ENCODE peak calls at places on chromosome 1, in seven cellular contexts. One of them, this sample, is unnamed.
A peak's percentile ranks its signal among the peaks of the same experiment; 100 is the strongest.

GRCh38 chr1:182111496-182111895 is 50.0 kb upstream of the ZNF648 start:
- DNase-seq in IMR-90: no peak
- DNase-seq in endothelial cell: no peak
- DNase-seq in Ammon's horn: no peak
- DNase-seq in M059J: no peak
- DNase-seq in activated CD8-positive, alpha-beta memory T cell treated with anti-CD3 and anti-CD28 coated beads for 48 hours: no peak
- DNase-seq in uterus: no peak
- DNase-seq in this sample: no peak

GRCh38 chr1:55210990-55211389 is 4.2 kb downstream of the USP24 start:
- DNase-seq in activated CD8-positive, alpha-beta memory T cell treated with anti-CD3 and anti-CD28 coated beads for 48 hours: no peak
- DNase-seq in IMR-90: no peak
- DNase-seq in endothelial cell: no peak
- DNase-seq in Ammon's horn: no peak
- DNase-seq in M059J: no peak
- DNase-seq in uterus: no peak
- DNase-seq in this sample: no peak

GRCh38 chr1:25616932-25617625 is 488 bp downstream of the MAN1C1 start:
- DNase-seq in IMR-90: no peak
- DNase-seq in Ammon's horn: no peak
- DNase-seq in activated CD8-positive, alpha-beta memory T cell treated with anti-CD3 and anti-CD28 coated beads for 48 hours: no peak
- DNase-seq in endothelial cell: no peak
- DNase-seq in uterus: peak; percentile 39
- DNase-seq in M059J: no peak
- DNase-seq in this sample: no peak

GRCh38 chr1:208136459-208137143 is 107.6 kb downstream of the PLXNA2 start:
- DNase-seq in Ammon's horn: no peak
- DNase-seq in M059J: no peak
- DNase-seq in IMR-90: peak; percentile 34
- DNase-seq in activated CD8-positive, alpha-beta memory T cell treated with anti-CD3 and anti-CD28 coated beads for 48 hours: no peak
- DNase-seq in endothelial cell: no peak
- DNase-seq in uterus: no peak
- DNase-seq in this sample: no peak

GRCh38 chr1:54800899-54801759 is at the start of gene TTC22:
- DNase-seq in endothelial cell: peak; percentile 19
- DNase-seq in IMR-90: no peak
- DNase-seq in Ammon's horn: no peak
- DNase-seq in uterus: peak; percentile 24
- DNase-seq in M059J: peak; percentile 34
- DNase-seq in activated CD8-positive, alpha-beta memory T cell treated with anti-CD3 and anti-CD28 coated beads for 48 hours: peak; percentile 41
- DNase-seq in this sample: no peak

GRCh38 chr1:32014937-32015363 is 1.3 kb downstream of the KHDRBS1 start:
- DNase-seq in endothelial cell: no peak
- DNase-seq in IMR-90: no peak
- DNase-seq in M059J: no peak
- DNase-seq in uterus: no peak
- DNase-seq in activated CD8-positive, alpha-beta memory T cell treated with anti-CD3 and anti-CD28 coated beads for 48 hours: no peak
- DNase-seq in Ammon's horn: no peak
- DNase-seq in this sample: no peak

GRCh38 chr1:184821658-184822057 is 67.0 kb upstream of the EDEM3 start:
- DNase-seq in Ammon's horn: no peak
- DNase-seq in M059J: no peak
- DNase-seq in activated CD8-positive, alpha-beta memory T cell treated with anti-CD3 and anti-CD28 coated beads for 48 hours: no peak
- DNase-seq in IMR-90: no peak
- DNase-seq in uterus: no peak
- DNase-seq in endothelial cell: no peak
- DNase-seq in this sample: no peak

GRCh38 chr1:157090771-157091170 is 8.8 kb downstream of the ETV3L start:
- DNase-seq in activated CD8-positive, alpha-beta memory T cell treated with anti-CD3 and anti-CD28 coated beads for 48 hours: no peak
- DNase-seq in M059J: no peak
- DNase-seq in endothelial cell: no peak
- DNase-seq in IMR-90: no peak
- DNase-seq in uterus: no peak
- DNase-seq in Ammon's horn: no peak
- DNase-seq in this sample: peak; percentile 39

GRCh38 chr1:31416101-31416736 is 3.2 kb downstream of the SERINC2 start:
- DNase-seq in uterus: no peak
- DNase-seq in activated CD8-positive, alpha-beta memory T cell treated with anti-CD3 and anti-CD28 coated beads for 48 hours: no peak
- DNase-seq in IMR-90: no peak
- DNase-seq in M059J: peak; percentile 56
- DNase-seq in Ammon's horn: no peak
- DNase-seq in endothelial cell: no peak
- DNase-seq in this sample: no peak

GRCh38 chr1:163670980-163671757 is 349.4 kb downstream of the NUF2 start:
- DNase-seq in IMR-90: no peak
- DNase-seq in endothelial cell: no peak
- DNase-seq in uterus: no peak
- DNase-seq in activated CD8-positive, alpha-beta memory T cell treated with anti-CD3 and anti-CD28 coated beads for 48 hours: no peak
- DNase-seq in Ammon's horn: no peak
- DNase-seq in M059J: no peak
- DNase-seq in this sample: no peak

GRCh38 chr1:54271341-54271740 is 71.4 kb downstream of the MRPL37 start:
- DNase-seq in endothelial cell: no peak
- DNase-seq in uterus: no peak
- DNase-seq in M059J: no peak
- DNase-seq in activated CD8-positive, alpha-beta memory T cell treated with anti-CD3 and anti-CD28 coated beads for 48 hours: no peak
- DNase-seq in Ammon's horn: no peak
- DNase-seq in IMR-90: no peak
- DNase-seq in this sample: no peak

GRCh38 chr1:181073638-181074037 is 14.9 kb upstream of the IER5 start:
- DNase-seq in M059J: peak; percentile 98
- DNase-seq in activated CD8-positive, alpha-beta memory T cell treated with anti-CD3 and anti-CD28 coated beads for 48 hours: no peak
- DNase-seq in uterus: no peak
- DNase-seq in endothelial cell: no peak
- DNase-seq in IMR-90: peak; percentile 89
- DNase-seq in Ammon's horn: no peak
- DNase-seq in this sample: no peak

GRCh38 chr1:91883470-91883869 is 2.5 kb downstream of the TGFBR3 start:
- DNase-seq in M059J: peak; percentile 33
- DNase-seq in uterus: no peak
- DNase-seq in IMR-90: peak; percentile 62
- DNase-seq in activated CD8-positive, alpha-beta memory T cell treated with anti-CD3 and anti-CD28 coated beads for 48 hours: no peak
- DNase-seq in Ammon's horn: no peak
- DNase-seq in endothelial cell: no peak
- DNase-seq in this sample: no peak

GRCh38 chr1:236140705-236141446 is 1.5 kb upstream of the GPR137B start:
- DNase-seq in endothelial cell: no peak
- DNase-seq in uterus: no peak
- DNase-seq in activated CD8-positive, alpha-beta memory T cell treated with anti-CD3 and anti-CD28 coated beads for 48 hours: no peak
- DNase-seq in M059J: no peak
- DNase-seq in IMR-90: peak; percentile 3
- DNase-seq in Ammon's horn: no peak
- DNase-seq in this sample: no peak

GRCh38 chr1:83760211-83760978 is 238.5 kb downstream of the TTLL7 start:
- DNase-seq in uterus: no peak
- DNase-seq in M059J: no peak
- DNase-seq in endothelial cell: no peak
- DNase-seq in activated CD8-positive, alpha-beta memory T cell treated with anti-CD3 and anti-CD28 coated beads for 48 hours: no peak
- DNase-seq in IMR-90: no peak
- DNase-seq in Ammon's horn: no peak
- DNase-seq in this sample: no peak

GRCh38 chr1:36239941-36240637 is 15.8 kb downstream of the THRAP3 start:
- DNase-seq in activated CD8-positive, alpha-beta memory T cell treated with anti-CD3 and anti-CD28 coated beads for 48 hours: no peak
- DNase-seq in uterus: no peak
- DNase-seq in endothelial cell: no peak
- DNase-seq in IMR-90: peak; percentile 45
- DNase-seq in M059J: no peak
- DNase-seq in Ammon's horn: peak; percentile 21
- DNase-seq in this sample: peak; percentile 57

GRCh38 chr1:15178571-15179484 is 25.3 kb downstream of the TMEM51 start:
- DNase-seq in M059J: peak; percentile 98
- DNase-seq in activated CD8-positive, alpha-beta memory T cell treated with anti-CD3 and anti-CD28 coated beads for 48 hours: no peak
- DNase-seq in Ammon's horn: no peak
- DNase-seq in endothelial cell: peak; percentile 41
- DNase-seq in uterus: no peak
- DNase-seq in IMR-90: peak; percentile 97
- DNase-seq in this sample: no peak

GRCh38 chr1:98086156-98086555 is 165.3 kb upstream of the DPYD start:
- DNase-seq in activated CD8-positive, alpha-beta memory T cell treated with anti-CD3 and anti-CD28 coated beads for 48 hours: no peak
- DNase-seq in M059J: peak; percentile 97
- DNase-seq in IMR-90: peak; percentile 90
- DNase-seq in endothelial cell: no peak
- DNase-seq in uterus: no peak
- DNase-seq in Ammon's horn: no peak
- DNase-seq in this sample: no peak

GRCh38 chr1:110859062-110859461 is 13.9 kb upstream of the CD53 start:
- DNase-seq in endothelial cell: no peak
- DNase-seq in uterus: no peak
- DNase-seq in Ammon's horn: no peak
- DNase-seq in M059J: no peak
- DNase-seq in IMR-90: no peak
- DNase-seq in activated CD8-positive, alpha-beta memory T cell treated with anti-CD3 and anti-CD28 coated beads for 48 hours: no peak
- DNase-seq in this sample: no peak

GRCh38 chr1:24421502-24421901 is 5.9 kb downstream of the NIPAL3 start:
- DNase-seq in M059J: no peak
- DNase-seq in activated CD8-positive, alpha-beta memory T cell treated with anti-CD3 and anti-CD28 coated beads for 48 hours: no peak
- DNase-seq in endothelial cell: no peak
- DNase-seq in IMR-90: no peak
- DNase-seq in uterus: no peak
- DNase-seq in Ammon's horn: no peak
- DNase-seq in this sample: no peak

GRCh38 chr1:29644812-29645211 is 408.5 kb downstream of the PTPRU start:
- DNase-seq in uterus: no peak
- DNase-seq in M059J: no peak
- DNase-seq in endothelial cell: no peak
- DNase-seq in activated CD8-positive, alpha-beta memory T cell treated with anti-CD3 and anti-CD28 coated beads for 48 hours: no peak
- DNase-seq in IMR-90: no peak
- DNase-seq in Ammon's horn: no peak
- DNase-seq in this sample: peak; percentile 14

GRCh38 chr1:14939527-14940284 is 213.8 kb upstream of the TMEM51 start:
- DNase-seq in Ammon's horn: no peak
- DNase-seq in IMR-90: peak; percentile 81
- DNase-seq in activated CD8-positive, alpha-beta memory T cell treated with anti-CD3 and anti-CD28 coated beads for 48 hours: no peak
- DNase-seq in endothelial cell: no peak
- DNase-seq in uterus: no peak
- DNase-seq in M059J: peak; percentile 90
- DNase-seq in this sample: no peak

GRCh38 chr1:52520149-52520548 is 32.7 kb downstream of the TUT4 start:
- DNase-seq in activated CD8-positive, alpha-beta memory T cell treated with anti-CD3 and anti-CD28 coated beads for 48 hours: no peak
- DNase-seq in uterus: no peak
- DNase-seq in endothelial cell: no peak
- DNase-seq in IMR-90: peak; percentile 86
- DNase-seq in M059J: peak; percentile 11
- DNase-seq in Ammon's horn: no peak
- DNase-seq in this sample: no peak

GRCh38 chr1:65176571-65176970 is 28.6 kb downstream of the AK4 start:
- DNase-seq in M059J: no peak
- DNase-seq in Ammon's horn: no peak
- DNase-seq in activated CD8-positive, alpha-beta memory T cell treated with anti-CD3 and anti-CD28 coated beads for 48 hours: no peak
- DNase-seq in IMR-90: no peak
- DNase-seq in uterus: no peak
- DNase-seq in endothelial cell: no peak
- DNase-seq in this sample: no peak

GRCh38 chr1:203291201-203292096 is 13.9 kb upstream of the BTG2 start:
- DNase-seq in uterus: no peak
- DNase-seq in IMR-90: no peak
- DNase-seq in M059J: no peak
- DNase-seq in Ammon's horn: peak; percentile 66
- DNase-seq in activated CD8-positive, alpha-beta memory T cell treated with anti-CD3 and anti-CD28 coated beads for 48 hours: no peak
- DNase-seq in endothelial cell: no peak
- DNase-seq in this sample: no peak

GRCh38 chr1:99170516-99170915 is 93.8 kb upstream of the PLPPR4 start:
- DNase-seq in M059J: peak; percentile 70
- DNase-seq in uterus: no peak
- DNase-seq in IMR-90: peak; percentile 66
- DNase-seq in endothelial cell: no peak
- DNase-seq in activated CD8-positive, alpha-beta memory T cell treated with anti-CD3 and anti-CD28 coated beads for 48 hours: no peak
- DNase-seq in Ammon's horn: no peak
- DNase-seq in this sample: no peak

GRCh38 chr1:6603851-6604558 is 1.3 kb upstream of the KLHL21 start:
- DNase-seq in endothelial cell: peak; percentile 56
- DNase-seq in IMR-90: peak; percentile 86
- DNase-seq in Ammon's horn: no peak
- DNase-seq in uterus: peak; percentile 80
- DNase-seq in activated CD8-positive, alpha-beta memory T cell treated with anti-CD3 and anti-CD28 coated beads for 48 hours: no peak
- DNase-seq in M059J: peak; percentile 42
- DNase-seq in this sample: peak; percentile 76

GRCh38 chr1:41582351-41582750 is 97.9 kb upstream of the EDN2 start:
- DNase-seq in M059J: no peak
- DNase-seq in Ammon's horn: no peak
- DNase-seq in uterus: no peak
- DNase-seq in endothelial cell: no peak
- DNase-seq in activated CD8-positive, alpha-beta memory T cell treated with anti-CD3 and anti-CD28 coated beads for 48 hours: no peak
- DNase-seq in IMR-90: no peak
- DNase-seq in this sample: no peak

GRCh38 chr1:42368096-42368795 is 12.3 kb upstream of the RIMKLA start:
- DNase-seq in M059J: no peak
- DNase-seq in activated CD8-positive, alpha-beta memory T cell treated with anti-CD3 and anti-CD28 coated beads for 48 hours: no peak
- DNase-seq in uterus: no peak
- DNase-seq in IMR-90: no peak
- DNase-seq in endothelial cell: no peak
- DNase-seq in Ammon's horn: no peak
- DNase-seq in this sample: no peak

GRCh38 chr1:60547821-60548220 is 474.3 kb upstream of the C1orf87 start:
- DNase-seq in uterus: no peak
- DNase-seq in endothelial cell: no peak
- DNase-seq in M059J: no peak
- DNase-seq in Ammon's horn: peak; percentile 45
- DNase-seq in activated CD8-positive, alpha-beta memory T cell treated with anti-CD3 and anti-CD28 coated beads for 48 hours: no peak
- DNase-seq in IMR-90: no peak
- DNase-seq in this sample: no peak

GRCh38 chr1:110062612-110063011 is 7.9 kb downstream of the ALX3 start:
- DNase-seq in M059J: no peak
- DNase-seq in endothelial cell: no peak
- DNase-seq in IMR-90: no peak
- DNase-seq in Ammon's horn: no peak
- DNase-seq in activated CD8-positive, alpha-beta memory T cell treated with anti-CD3 and anti-CD28 coated beads for 48 hours: no peak
- DNase-seq in uterus: no peak
- DNase-seq in this sample: no peak

GRCh38 chr1:110235181-110235838 is 25.2 kb downstream of the KCNC4 start:
- DNase-seq in endothelial cell: no peak
- DNase-seq in M059J: peak; percentile 9
- DNase-seq in activated CD8-positive, alpha-beta memory T cell treated with anti-CD3 and anti-CD28 coated beads for 48 hours: no peak
- DNase-seq in Ammon's horn: no peak
- DNase-seq in uterus: no peak
- DNase-seq in IMR-90: no peak
- DNase-seq in this sample: no peak

GRCh38 chr1:8970870-8971337 is 25.2 kb downstream of the CA6 start:
- DNase-seq in activated CD8-positive, alpha-beta memory T cell treated with anti-CD3 and anti-CD28 coated beads for 48 hours: no peak
- DNase-seq in endothelial cell: no peak
- DNase-seq in uterus: no peak
- DNase-seq in Ammon's horn: no peak
- DNase-seq in M059J: peak; percentile 46
- DNase-seq in IMR-90: no peak
- DNase-seq in this sample: no peak

This sample was measured in ecto neural progenitor cell.